ENCODE peak calls at places on chromosome 6, in six cellular contexts. One of them, this sample, is unnamed.

GRCh38 chr6:49966334-49966733 is 2.4 kb upstream of the DEFB114 start:
- DNase-seq in transverse colon: no peak
- DNase-seq in HFFc6: no peak
- DNase-seq in ovary: no peak
- DNase-seq in lower lobe of right lung: no peak
- DNase-seq in RWPE1: no peak
- DNase-seq in this sample: no peak

GRCh38 chr6:145903356-145904102 is 60.6 kb downstream of the SHPRH start:
- DNase-seq in RWPE1: peak
- DNase-seq in HFFc6: peak
- DNase-seq in ovary: no peak
- DNase-seq in lower lobe of right lung: no peak
- DNase-seq in transverse colon: no peak
- DNase-seq in this sample: no peak

GRCh38 chr6:138563650-138564049 is 64.4 kb upstream of the NHSL1 start:
- DNase-seq in HFFc6: no peak
- DNase-seq in lower lobe of right lung: no peak
- DNase-seq in ovary: no peak
- DNase-seq in RWPE1: no peak
- DNase-seq in transverse colon: no peak
- DNase-seq in this sample: no peak

GRCh38 chr6:156262014-156262413 is 515.2 kb upstream of the ARID1B start:
- DNase-seq in ovary: no peak
- DNase-seq in RWPE1: no peak
- DNase-seq in lower lobe of right lung: no peak
- DNase-seq in transverse colon: no peak
- DNase-seq in HFFc6: no peak
- DNase-seq in this sample: no peak

GRCh38 chr6:70574643-70575042 is 7.9 kb downstream of the SDHAF4 start:
- DNase-seq in RWPE1: no peak
- DNase-seq in lower lobe of right lung: no peak
- DNase-seq in transverse colon: no peak
- DNase-seq in HFFc6: no peak
- DNase-seq in ovary: no peak
- DNase-seq in this sample: no peak

GRCh38 chr6:143200035-143200770 is 139.5 kb downstream of the AIG1 start:
- DNase-seq in RWPE1: no peak
- DNase-seq in HFFc6: no peak
- DNase-seq in lower lobe of right lung: no peak
- DNase-seq in ovary: no peak
- DNase-seq in transverse colon: no peak
- DNase-seq in this sample: no peak

GRCh38 chr6:31126416-31127175 is 6.3 kb upstream of the CDSN start:
- DNase-seq in HFFc6: no peak
- DNase-seq in lower lobe of right lung: no peak
- DNase-seq in ovary: no peak
- DNase-seq in transverse colon: no peak
- DNase-seq in RWPE1: no peak
- DNase-seq in this sample: no peak

GRCh38 chr6:130412556-130413290 is 46.9 kb downstream of the TMEM200A start:
- DNase-seq in HFFc6: no peak
- DNase-seq in ovary: no peak
- DNase-seq in RWPE1: no peak
- DNase-seq in lower lobe of right lung: no peak
- DNase-seq in transverse colon: no peak
- DNase-seq in this sample: no peak

GRCh38 chr6:99002826-99003225 is 55.1 kb upstream of the FBXL4 start:
- DNase-seq in HFFc6: no peak
- DNase-seq in transverse colon: no peak
- DNase-seq in ovary: no peak
- DNase-seq in lower lobe of right lung: no peak
- DNase-seq in RWPE1: no peak
- DNase-seq in this sample: no peak

GRCh38 chr6:28263946-28264345 is 3.0 kb upstream of the ZSCAN26 start:
- DNase-seq in transverse colon: no peak
- DNase-seq in ovary: no peak
- DNase-seq in lower lobe of right lung: no peak
- DNase-seq in RWPE1: no peak
- DNase-seq in HFFc6: no peak
- DNase-seq in this sample: no peak

GRCh38 chr6:155549028-155549798 is 93.6 kb upstream of the NOX3 start:
- DNase-seq in transverse colon: no peak
- DNase-seq in ovary: no peak
- DNase-seq in lower lobe of right lung: no peak
- DNase-seq in RWPE1: no peak
- DNase-seq in HFFc6: no peak
- DNase-seq in this sample: no peak

GRCh38 chr6:88544986-88545612 is 379.0 kb upstream of the CNR1 start:
- DNase-seq in transverse colon: no peak
- DNase-seq in lower lobe of right lung: no peak
- DNase-seq in ovary: no peak
- DNase-seq in HFFc6: no peak
- DNase-seq in RWPE1: no peak
- DNase-seq in this sample: no peak

GRCh38 chr6:6676910-6677441 is 88.5 kb downstream of the LY86 start:
- DNase-seq in ovary: peak
- DNase-seq in HFFc6: peak
- DNase-seq in transverse colon: peak
- DNase-seq in lower lobe of right lung: peak
- DNase-seq in RWPE1: peak
- DNase-seq in this sample: peak

GRCh38 chr6:35068206-35068605 is 72.9 kb downstream of the TCP11 start:
- DNase-seq in RWPE1: no peak
- DNase-seq in lower lobe of right lung: peak
- DNase-seq in HFFc6: no peak
- DNase-seq in transverse colon: no peak
- DNase-seq in ovary: no peak
- DNase-seq in this sample: no peak

GRCh38 chr6:133340557-133340956 is 99.4 kb downstream of the EYA4 start:
- DNase-seq in transverse colon: no peak
- DNase-seq in ovary: no peak
- DNase-seq in RWPE1: no peak
- DNase-seq in HFFc6: no peak
- DNase-seq in lower lobe of right lung: no peak
- DNase-seq in this sample: no peak

GRCh38 chr6:157313531-157314467 is 9.5 kb downstream of the TMEM242 start:
- DNase-seq in RWPE1: no peak
- DNase-seq in lower lobe of right lung: no peak
- DNase-seq in ovary: no peak
- DNase-seq in transverse colon: no peak
- DNase-seq in HFFc6: no peak
- DNase-seq in this sample: no peak

DNA sequence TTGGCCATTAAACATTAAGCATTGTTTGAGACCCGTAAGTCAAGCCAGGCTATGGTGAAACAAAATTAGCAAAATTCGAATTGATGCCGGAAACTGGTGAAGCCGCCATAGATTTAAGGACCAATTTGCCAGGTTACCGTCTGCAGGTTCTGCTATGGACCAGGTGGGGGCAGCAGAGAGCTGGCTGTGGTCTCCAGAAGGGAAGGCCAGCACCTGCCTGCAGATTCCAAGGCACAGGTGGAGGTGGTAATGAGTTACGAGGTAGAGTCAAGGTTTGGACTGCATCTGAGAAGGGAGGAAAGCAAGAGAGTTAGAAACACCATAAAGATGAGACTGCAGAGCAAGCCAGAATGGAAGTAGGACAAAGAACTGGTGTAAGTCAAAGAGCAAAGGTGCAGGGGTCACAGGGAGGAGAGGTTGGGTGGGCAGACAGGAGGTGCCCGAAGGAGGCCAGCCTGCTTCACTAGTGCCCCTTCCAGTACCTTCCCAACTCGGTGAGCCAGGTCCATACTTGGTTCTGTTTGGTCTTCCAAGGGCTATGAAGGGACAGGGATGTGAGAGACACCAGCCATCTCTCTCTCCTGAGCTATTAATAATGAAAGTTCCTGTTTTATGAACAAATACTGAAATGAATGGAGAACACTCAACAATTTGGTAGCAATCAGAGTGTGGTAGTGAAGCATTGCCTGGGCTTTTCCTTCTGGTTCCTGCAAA is 131.6 kb upstream of the ESR1 start:
- DNase-seq in RWPE1: peak
- DNase-seq in lower lobe of right lung: peak
- DNase-seq in ovary: no peak
- DNase-seq in transverse colon: peak
- DNase-seq in HFFc6: no peak
- DNase-seq in this sample: peak
- TF ChIP-seq CTCF in RWPE1: peak
- TF ChIP-seq CTCF in lower lobe of right lung: peak
- TF ChIP-seq CTCF in ovary: peak
- TF ChIP-seq CTCF in transverse colon: peak
- TF ChIP-seq CTCF in HFFc6: peak
- TF ChIP-seq CTCF in this sample: peak

GRCh38 chr6:26538936-26539615 is 910 bp downstream of the HMGN4 start:
- DNase-seq in RWPE1: peak
- DNase-seq in transverse colon: no peak
- DNase-seq in HFFc6: no peak
- DNase-seq in ovary: no peak
- DNase-seq in lower lobe of right lung: no peak
- DNase-seq in this sample: no peak

GRCh38 chr6:26536571-26537159 is 1.5 kb upstream of the HMGN4 start:
- DNase-seq in transverse colon: peak
- DNase-seq in lower lobe of right lung: no peak
- DNase-seq in ovary: peak
- DNase-seq in RWPE1: no peak
- DNase-seq in HFFc6: peak
- DNase-seq in this sample: no peak

GRCh38 chr6:26538572-26538902 is 371 bp downstream of the HMGN4 start:
- DNase-seq in RWPE1: peak
- DNase-seq in HFFc6: no peak
- DNase-seq in lower lobe of right lung: no peak
- DNase-seq in ovary: no peak
- DNase-seq in transverse colon: no peak
- DNase-seq in this sample: no peak

GRCh38 chr6:26537846-26538571 is at the start of gene HMGN4:
- DNase-seq in RWPE1: peak
- DNase-seq in lower lobe of right lung: peak
- DNase-seq in ovary: peak
- DNase-seq in transverse colon: peak
- DNase-seq in HFFc6: peak
- DNase-seq in this sample: peak

DNA sequence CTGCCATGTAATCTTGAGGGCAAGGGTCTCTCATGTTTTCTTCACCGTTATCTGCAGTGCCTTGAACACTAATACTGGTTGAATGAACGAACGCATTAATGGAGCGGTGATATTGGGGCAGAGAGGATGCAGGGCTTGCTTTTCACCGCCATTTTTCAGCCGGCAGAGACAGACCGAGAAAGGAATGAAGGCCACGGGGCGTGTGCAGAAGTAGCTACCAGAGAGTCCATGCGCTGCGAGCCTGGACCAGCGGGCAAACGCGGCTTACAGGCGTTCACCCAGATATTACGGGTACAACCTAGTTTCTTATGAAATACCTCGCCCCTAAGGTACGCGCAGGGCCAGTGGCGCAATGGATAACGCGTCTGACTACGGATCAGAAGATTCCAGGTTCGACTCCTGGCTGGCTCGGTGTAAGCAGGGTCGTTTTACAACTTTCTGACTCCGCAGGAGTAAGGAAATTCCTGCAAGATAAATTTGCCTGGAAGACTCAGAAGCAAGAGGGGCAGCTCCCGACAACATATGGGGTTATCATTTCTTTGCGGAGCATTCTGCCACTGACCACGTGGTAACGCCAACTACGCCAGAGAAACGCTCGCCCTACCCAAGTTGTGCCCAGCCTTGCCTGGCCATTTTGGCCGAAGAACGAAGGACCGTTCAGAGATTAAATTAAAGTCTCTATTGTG is 863 bp upstream of the HMGN4 start:
- DNase-seq in transverse colon: peak
- DNase-seq in lower lobe of right lung: peak
- DNase-seq in RWPE1: peak
- DNase-seq in ovary: peak
- DNase-seq in HFFc6: peak
- DNase-seq in this sample: peak
- TF ChIP-seq CTCF in transverse colon: no peak
- TF ChIP-seq CTCF in lower lobe of right lung: no peak
- TF ChIP-seq CTCF in RWPE1: no peak
- TF ChIP-seq CTCF in ovary: no peak
- TF ChIP-seq CTCF in HFFc6: no peak
- TF ChIP-seq CTCF in this sample: no peak

GRCh38 chr6:86192123-86192522 is 549.4 kb upstream of the SYNCRIP start:
- DNase-seq in HFFc6: peak
- DNase-seq in RWPE1: no peak
- DNase-seq in ovary: no peak
- DNase-seq in transverse colon: no peak
- DNase-seq in lower lobe of right lung: no peak
- DNase-seq in this sample: no peak
- TF ChIP-seq CTCF in HFFc6: peak
- TF ChIP-seq CTCF in RWPE1: no peak
- TF ChIP-seq CTCF in ovary: no peak
- TF ChIP-seq CTCF in transverse colon: peak
- TF ChIP-seq CTCF in lower lobe of right lung: peak
- TF ChIP-seq CTCF in this sample: no peak

GRCh38 chr6:75206338-75207210 is 721 bp upstream of the COL12A1 start:
- DNase-seq in ovary: peak
- DNase-seq in RWPE1: no peak
- DNase-seq in transverse colon: no peak
- DNase-seq in HFFc6: peak
- DNase-seq in lower lobe of right lung: no peak
- DNase-seq in this sample: no peak
- TF ChIP-seq CTCF in ovary: no peak
- TF ChIP-seq CTCF in RWPE1: no peak
- TF ChIP-seq CTCF in transverse colon: no peak
- TF ChIP-seq CTCF in HFFc6: no peak
- TF ChIP-seq CTCF in lower lobe of right lung: no peak
- TF ChIP-seq CTCF in this sample: no peak

DNA sequence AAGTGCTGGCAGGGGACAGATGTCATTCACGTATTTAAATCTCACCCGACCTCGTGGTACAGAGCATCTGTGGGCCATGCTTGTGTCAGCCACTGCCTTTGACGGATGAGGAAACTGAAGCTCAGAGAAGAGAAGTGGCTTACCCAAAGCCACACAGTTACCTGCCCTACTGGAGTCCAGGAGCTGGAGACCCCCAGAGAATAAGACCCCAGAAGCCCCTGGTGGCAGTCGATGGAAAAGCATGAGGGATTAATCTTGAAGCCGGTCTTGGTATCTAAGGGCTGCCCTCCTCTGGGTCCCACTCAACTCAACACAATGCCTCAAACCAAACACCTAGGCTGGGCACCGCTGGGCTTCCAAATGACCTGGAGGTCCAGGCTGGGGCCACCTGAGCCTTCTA is 83.1 kb downstream of the GRM4 start:
- DNase-seq in ovary: no peak
- DNase-seq in HFFc6: no peak
- DNase-seq in transverse colon: no peak
- DNase-seq in lower lobe of right lung: no peak
- DNase-seq in RWPE1: no peak
- DNase-seq in this sample: no peak
- TF ChIP-seq CTCF in ovary: no peak
- TF ChIP-seq CTCF in HFFc6: peak
- TF ChIP-seq CTCF in transverse colon: no peak
- TF ChIP-seq CTCF in lower lobe of right lung: no peak
- TF ChIP-seq CTCF in RWPE1: no peak
- TF ChIP-seq CTCF in this sample: no peak